ENCODE peak calls at places on chromosome 22, in seven cellular contexts. One of them, this sample, is unnamed. For H3K36me3, H3F3A and H4K20me1, the result is how much of the 10 kb centered on the place peaks cover.

GRCh38 chr22:30992565-30992964 is 23.5 kb downstream of the TUG1 start:
- DNase-seq in PC-9: no peak
- DNase-seq in MM.1S: no peak
- DNase-seq in PC-3: no peak
- DNase-seq in GM23338: no peak
- DNase-seq in neural progenitor cell: no peak
- DNase-seq in SK-N-SH: no peak
- DNase-seq in this sample: no peak

GRCh38 chr22:48489551-48490512 is 1337.8 kb downstream of the BRD1 start:
- DNase-seq in PC-9: no peak
- DNase-seq in MM.1S: peak
- DNase-seq in PC-3: no peak
- DNase-seq in GM23338: no peak
- DNase-seq in neural progenitor cell: peak
- DNase-seq in SK-N-SH: peak
- DNase-seq in this sample: peak

GRCh38 chr22:48488611-48489456 is 1338.8 kb downstream of the BRD1 start:
- DNase-seq in PC-9: no peak
- DNase-seq in MM.1S: peak
- DNase-seq in PC-3: no peak
- DNase-seq in GM23338: peak
- DNase-seq in neural progenitor cell: peak
- DNase-seq in SK-N-SH: peak
- DNase-seq in this sample: peak

GRCh38 chr22:19709063-19709769 is 5.1 kb upstream of the SEPTIN5 start:
- DNase-seq in PC-9: no peak
- DNase-seq in MM.1S: no peak
- DNase-seq in PC-3: no peak
- DNase-seq in GM23338: no peak
- DNase-seq in neural progenitor cell: no peak
- DNase-seq in SK-N-SH: peak
- DNase-seq in this sample: peak

GRCh38 chr22:45942787-45943493 is 34.0 kb downstream of the WNT7B start:
- DNase-seq in PC-9: no peak
- DNase-seq in MM.1S: no peak
- DNase-seq in PC-3: no peak
- DNase-seq in GM23338: no peak
- DNase-seq in neural progenitor cell: no peak
- DNase-seq in SK-N-SH: no peak
- DNase-seq in this sample: no peak

GRCh38 chr22:21762712-21763581 is 27.4 kb upstream of the YPEL1 start:
- DNase-seq in PC-9: no peak
- DNase-seq in MM.1S: no peak
- DNase-seq in PC-3: no peak
- DNase-seq in GM23338: no peak
- DNase-seq in neural progenitor cell: no peak
- DNase-seq in SK-N-SH: no peak
- DNase-seq in this sample: no peak

GRCh38 chr22:40898850-40899357 is 37.0 kb upstream of the DNAJB7 start:
- DNase-seq in PC-9: peak
- DNase-seq in MM.1S: peak
- DNase-seq in PC-3: peak
- DNase-seq in GM23338: peak
- DNase-seq in neural progenitor cell: peak
- DNase-seq in SK-N-SH: peak
- DNase-seq in this sample: peak

GRCh38 chr22:37581534-37581933 is 1.6 kb upstream of the LGALS2 start:
- DNase-seq in PC-9: peak
- DNase-seq in MM.1S: no peak
- DNase-seq in PC-3: peak
- DNase-seq in GM23338: no peak
- DNase-seq in neural progenitor cell: no peak
- DNase-seq in SK-N-SH: no peak
- DNase-seq in this sample: peak

GRCh38 chr22:23530766-23531282 is 49.3 kb downstream of the IGLL1 start:
- DNase-seq in PC-9: no peak
- DNase-seq in MM.1S: no peak
- DNase-seq in PC-3: no peak
- DNase-seq in GM23338: no peak
- DNase-seq in neural progenitor cell: no peak
- DNase-seq in SK-N-SH: no peak
- DNase-seq in this sample: no peak

GRCh38 chr22:36144886-36145541 is 15.5 kb downstream of the APOL3 start:
- DNase-seq in PC-9: peak
- DNase-seq in MM.1S: peak
- DNase-seq in PC-3: peak
- DNase-seq in GM23338: peak
- DNase-seq in neural progenitor cell: peak
- DNase-seq in SK-N-SH: peak
- DNase-seq in this sample: peak

GRCh38 chr22:37674951-37675929 is at the start of gene LGALS1:
- DNase-seq in PC-9: peak
- DNase-seq in MM.1S: peak
- DNase-seq in PC-3: peak
- DNase-seq in GM23338: peak
- DNase-seq in neural progenitor cell: peak
- DNase-seq in SK-N-SH: peak
- DNase-seq in this sample: peak

GRCh38 chr22:28440517-28441366 is 238.9 kb downstream of the TTC28 start:
- DNase-seq in PC-9: no peak
- DNase-seq in MM.1S: no peak
- DNase-seq in PC-3: no peak
- DNase-seq in GM23338: no peak
- DNase-seq in neural progenitor cell: no peak
- DNase-seq in SK-N-SH: peak
- DNase-seq in this sample: peak

GRCh38 chr22:41367680-41368542 is 13.8 kb upstream of the TEF start:
- DNase-seq in PC-9: peak
- DNase-seq in MM.1S: no peak
- DNase-seq in PC-3: no peak
- DNase-seq in GM23338: peak
- DNase-seq in neural progenitor cell: peak
- DNase-seq in SK-N-SH: no peak
- DNase-seq in this sample: peak

GRCh38 chr22:30969532-30970355 is 679 bp downstream of the TUG1 start:
- DNase-seq in PC-9: no peak
- DNase-seq in MM.1S: peak
- DNase-seq in PC-3: peak
- DNase-seq in GM23338: peak
- DNase-seq in neural progenitor cell: no peak
- DNase-seq in SK-N-SH: no peak
- DNase-seq in this sample: peak

GRCh38 chr22:27876684-27877083 is 42.4 kb downstream of the PITPNB start:
- DNase-seq in PC-9: no peak
- DNase-seq in MM.1S: no peak
- DNase-seq in PC-3: no peak
- DNase-seq in GM23338: no peak
- DNase-seq in neural progenitor cell: peak
- DNase-seq in SK-N-SH: no peak
- DNase-seq in this sample: peak

GRCh38 chr22:32997295-32997694 is 60.9 kb downstream of the SYN3 start:
- DNase-seq in PC-9: no peak
- DNase-seq in MM.1S: no peak
- DNase-seq in PC-3: no peak
- DNase-seq in GM23338: no peak
- DNase-seq in neural progenitor cell: no peak
- DNase-seq in SK-N-SH: no peak
- DNase-seq in this sample: no peak

GRCh38 chr22:37133304-37134018 is 16.3 kb downstream of the IL2RB start:
- DNase-seq in PC-9: no peak
- DNase-seq in MM.1S: no peak
- DNase-seq in PC-3: no peak
- DNase-seq in GM23338: no peak
- DNase-seq in neural progenitor cell: no peak
- DNase-seq in SK-N-SH: no peak
- DNase-seq in this sample: no peak

GRCh38 chr22:41481131-41481830 is 12.4 kb downstream of the ACO2 start:
- DNase-seq in PC-9: no peak
- DNase-seq in MM.1S: no peak
- DNase-seq in PC-3: peak
- DNase-seq in GM23338: no peak
- DNase-seq in neural progenitor cell: no peak
- DNase-seq in SK-N-SH: no peak
- DNase-seq in this sample: peak

GRCh38 chr22:20316217-20316843 is 3.5 kb downstream of the DGCR6L start:
- DNase-seq in PC-9: no peak
- DNase-seq in MM.1S: no peak
- DNase-seq in PC-3: no peak
- DNase-seq in GM23338: no peak
- DNase-seq in neural progenitor cell: peak
- DNase-seq in SK-N-SH: no peak
- DNase-seq in this sample: no peak

GRCh38 chr22:27930246-27931060 is 11.4 kb upstream of the PITPNB start:
- DNase-seq in PC-9: no peak
- DNase-seq in MM.1S: no peak
- DNase-seq in PC-3: no peak
- DNase-seq in GM23338: peak
- DNase-seq in neural progenitor cell: peak
- DNase-seq in SK-N-SH: no peak
- DNase-seq in this sample: peak

GRCh38 chr22:34886812-34887211 is 179.1 kb upstream of the ISX start:
- DNase-seq in PC-9: no peak
- DNase-seq in MM.1S: no peak
- DNase-seq in PC-3: no peak
- DNase-seq in GM23338: no peak
- DNase-seq in neural progenitor cell: no peak
- DNase-seq in SK-N-SH: no peak
- DNase-seq in this sample: no peak

GRCh38 chr22:43885786-43886185 is 6.0 kb downstream of the PNPLA5 start:
- DNase-seq in PC-9: no peak
- DNase-seq in MM.1S: no peak
- DNase-seq in PC-3: no peak
- DNase-seq in GM23338: no peak
- DNase-seq in neural progenitor cell: no peak
- DNase-seq in SK-N-SH: no peak
- DNase-seq in this sample: no peak

GRCh38 chr22:43886231-43886630 is 5.6 kb downstream of the PNPLA5 start:
- DNase-seq in PC-9: no peak
- DNase-seq in MM.1S: no peak
- DNase-seq in PC-3: no peak
- DNase-seq in GM23338: no peak
- DNase-seq in neural progenitor cell: no peak
- DNase-seq in SK-N-SH: no peak
- DNase-seq in this sample: no peak

GRCh38 chr22:43885319-43885671 is 6.5 kb downstream of the PNPLA5 start:
- DNase-seq in PC-9: no peak
- DNase-seq in MM.1S: no peak
- DNase-seq in PC-3: no peak
- DNase-seq in GM23338: no peak
- DNase-seq in neural progenitor cell: no peak
- DNase-seq in SK-N-SH: no peak
- DNase-seq in this sample: no peak

GRCh38 chr22:43883719-43884415 is 7.9 kb downstream of the PNPLA5 start:
- DNase-seq in PC-9: no peak
- DNase-seq in MM.1S: no peak
- DNase-seq in PC-3: no peak
- DNase-seq in GM23338: no peak
- DNase-seq in neural progenitor cell: no peak
- DNase-seq in SK-N-SH: no peak
- DNase-seq in this sample: no peak

GRCh38 chr22:43884600-43885318 is 7.1 kb downstream of the PNPLA5 start:
- DNase-seq in PC-9: no peak
- DNase-seq in MM.1S: peak
- DNase-seq in PC-3: peak
- DNase-seq in GM23338: peak
- DNase-seq in neural progenitor cell: peak
- DNase-seq in SK-N-SH: peak
- DNase-seq in this sample: peak
- H3K36me3 ChIP-seq in PC-9: under half
- H3K36me3 ChIP-seq in MM.1S: under half
- H3K36me3 ChIP-seq in PC-3: under half
- H3K36me3 ChIP-seq in GM23338: under half
- H3K36me3 ChIP-seq in neural progenitor cell: under half
- H3K36me3 ChIP-seq in SK-N-SH: under half
- H3K36me3 ChIP-seq in this sample: under half

DNA sequence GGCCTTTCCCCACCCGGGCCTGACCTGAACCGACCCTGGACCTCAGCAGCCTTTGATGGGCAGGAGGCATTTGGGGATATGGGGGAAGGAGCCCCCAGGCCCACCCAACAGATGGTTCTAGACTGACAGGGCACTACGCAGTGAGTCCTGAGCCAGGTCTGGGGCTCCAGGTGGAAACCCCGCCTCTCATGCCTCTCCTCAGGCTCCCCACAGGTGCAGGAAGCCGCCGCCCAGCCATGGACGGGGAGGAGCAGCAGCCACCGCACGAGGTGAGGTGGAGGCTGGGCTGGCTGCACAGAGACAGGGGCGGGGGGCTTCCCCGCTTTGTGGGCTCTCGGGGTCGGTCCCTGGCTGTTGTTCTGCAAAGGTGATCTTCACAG is 7.1 kb downstream of the TRABD start:
- DNase-seq in PC-9: no peak
- DNase-seq in MM.1S: no peak
- DNase-seq in PC-3: no peak
- DNase-seq in GM23338: no peak
- DNase-seq in neural progenitor cell: no peak
- DNase-seq in SK-N-SH: no peak
- DNase-seq in this sample: no peak
- H3F3A ChIP-seq in PC-9: under half
- H3F3A ChIP-seq in MM.1S: under half
- H3F3A ChIP-seq in PC-3: under half
- H3F3A ChIP-seq in GM23338: under half
- H3F3A ChIP-seq in neural progenitor cell: under half
- H3F3A ChIP-seq in SK-N-SH: under half
- H3F3A ChIP-seq in this sample: under half

GRCh38 chr22:46995501-46996360 is 233.3 kb downstream of the TBC1D22A start:
- DNase-seq in PC-9: no peak
- DNase-seq in MM.1S: no peak
- DNase-seq in PC-3: no peak
- DNase-seq in GM23338: no peak
- DNase-seq in neural progenitor cell: no peak
- DNase-seq in SK-N-SH: no peak
- DNase-seq in this sample: no peak
- H4K20me1 ChIP-seq in PC-9: under half
- H4K20me1 ChIP-seq in MM.1S: under half
- H4K20me1 ChIP-seq in PC-3: under half
- H4K20me1 ChIP-seq in GM23338: under half
- H4K20me1 ChIP-seq in neural progenitor cell: under half
- H4K20me1 ChIP-seq in SK-N-SH: under half
- H4K20me1 ChIP-seq in this sample: under half

GRCh38 chr22:25177226-25177625 is 22.4 kb upstream of the CRYBB3 start:
- DNase-seq in PC-9: no peak
- DNase-seq in MM.1S: no peak
- DNase-seq in PC-3: no peak
- DNase-seq in GM23338: no peak
- DNase-seq in neural progenitor cell: no peak
- DNase-seq in SK-N-SH: no peak
- DNase-seq in this sample: no peak
- H3K36me3 ChIP-seq in PC-9: under half
- H3K36me3 ChIP-seq in MM.1S: under half
- H3K36me3 ChIP-seq in PC-3: under half
- H3K36me3 ChIP-seq in GM23338: under half
- H3K36me3 ChIP-seq in neural progenitor cell: under half
- H3K36me3 ChIP-seq in SK-N-SH: under half
- H3K36me3 ChIP-seq in this sample: under half

DNA sequence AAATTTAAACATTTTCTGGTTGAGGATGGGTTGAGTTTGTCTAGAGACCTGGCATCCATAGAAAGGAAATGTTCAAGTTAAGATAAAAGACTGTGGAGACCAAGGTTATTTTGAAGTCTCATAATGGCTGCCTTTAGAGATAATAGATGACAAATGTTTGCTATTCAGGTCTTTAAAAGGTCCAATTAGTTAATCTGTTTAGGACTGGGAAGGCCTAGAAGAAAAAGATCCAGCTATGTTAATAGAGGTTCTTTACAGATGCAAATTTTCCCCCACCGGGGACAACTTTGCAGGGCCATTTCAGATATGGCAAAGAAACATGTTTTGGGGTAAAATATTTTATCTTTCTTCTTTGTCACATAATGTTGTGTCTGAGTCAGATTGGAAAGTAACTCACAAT is 3.1 kb upstream of the APOBEC3G start:
- DNase-seq in PC-9: no peak
- DNase-seq in MM.1S: no peak
- DNase-seq in PC-3: no peak
- DNase-seq in GM23338: no peak
- DNase-seq in neural progenitor cell: no peak
- DNase-seq in SK-N-SH: no peak
- DNase-seq in this sample: no peak
- H3F3A ChIP-seq in PC-9: under half
- H3F3A ChIP-seq in MM.1S: under half
- H3F3A ChIP-seq in PC-3: under half
- H3F3A ChIP-seq in GM23338: under half
- H3F3A ChIP-seq in neural progenitor cell: under half
- H3F3A ChIP-seq in SK-N-SH: under half
- H3F3A ChIP-seq in this sample: under half

This sample was measured in GM23248.